ENCODE peak calls at places on chromosomes 7 and 10, in five cellular contexts. One of them, this sample, is unnamed.

GRCh38 chr10:92880233-92880861 is 32.0 kb downstream of the EXOC6 start:
- DNase-seq in NCI-H345: peak
- DNase-seq in colonic mucosa: no peak
- DNase-seq in IMR-90: peak
- DNase-seq in BJ: peak
- DNase-seq in this sample: peak

GRCh38 chr7:46886669-46887374 is 695.1 kb downstream of the TNS3 start:
- DNase-seq in BJ: no peak
- DNase-seq in NCI-H345: no peak
- DNase-seq in IMR-90: no peak
- DNase-seq in colonic mucosa: no peak
- DNase-seq in this sample: no peak

GRCh38 chr7:141320287-141320686 is 230.9 kb upstream of the AGK start:
- DNase-seq in IMR-90: no peak
- DNase-seq in colonic mucosa: no peak
- DNase-seq in NCI-H345: no peak
- DNase-seq in BJ: no peak
- DNase-seq in this sample: peak

GRCh38 chr7:101562531-101563197 is 66.4 kb downstream of the MYL10 start:
- DNase-seq in BJ: no peak
- DNase-seq in NCI-H345: no peak
- DNase-seq in colonic mucosa: no peak
- DNase-seq in IMR-90: no peak
- DNase-seq in this sample: no peak

GRCh38 chr10:92691591-92692084 is 1.9 kb downstream of the HHEX start:
- DNase-seq in NCI-H345: no peak
- DNase-seq in IMR-90: no peak
- DNase-seq in colonic mucosa: peak
- DNase-seq in BJ: no peak
- DNase-seq in this sample: no peak

GRCh38 chr7:1979591-1980560 is 252.9 kb downstream of the MAD1L1 start:
- DNase-seq in NCI-H345: peak
- DNase-seq in IMR-90: no peak
- DNase-seq in colonic mucosa: no peak
- DNase-seq in BJ: no peak
- DNase-seq in this sample: no peak

GRCh38 chr7:139950881-139951525 is 111.7 kb downstream of the PARP12 start:
- DNase-seq in BJ: no peak
- DNase-seq in NCI-H345: no peak
- DNase-seq in IMR-90: no peak
- DNase-seq in colonic mucosa: no peak
- DNase-seq in this sample: no peak

GRCh38 chr7:134886353-134887057 is 99.8 kb upstream of the AGBL3 start:
- DNase-seq in BJ: peak
- DNase-seq in colonic mucosa: no peak
- DNase-seq in IMR-90: peak
- DNase-seq in NCI-H345: peak
- DNase-seq in this sample: peak

GRCh38 chr10:6722616-6723004 is 142.5 kb upstream of the PRKCQ start:
- DNase-seq in IMR-90: peak
- DNase-seq in colonic mucosa: no peak
- DNase-seq in NCI-H345: no peak
- DNase-seq in BJ: no peak
- DNase-seq in this sample: no peak

GRCh38 chr10:73398024-73398423 is 15.8 kb downstream of the ANXA7 start:
- DNase-seq in colonic mucosa: no peak
- DNase-seq in BJ: no peak
- DNase-seq in NCI-H345: no peak
- DNase-seq in IMR-90: no peak
- DNase-seq in this sample: no peak

GRCh38 chr7:84025332-84025927 is 169.2 kb downstream of the SEMA3A start:
- DNase-seq in colonic mucosa: no peak
- DNase-seq in NCI-H345: no peak
- DNase-seq in IMR-90: peak
- DNase-seq in BJ: peak
- DNase-seq in this sample: peak

GRCh38 chr7:69147631-69148030 is 450.6 kb upstream of the AUTS2 start:
- DNase-seq in BJ: no peak
- DNase-seq in colonic mucosa: no peak
- DNase-seq in IMR-90: no peak
- DNase-seq in NCI-H345: no peak
- DNase-seq in this sample: no peak

GRCh38 chr10:17203416-17203815 is 1.9 kb upstream of the TRDMT1 start:
- DNase-seq in NCI-H345: no peak
- DNase-seq in BJ: no peak
- DNase-seq in IMR-90: no peak
- DNase-seq in colonic mucosa: no peak
- DNase-seq in this sample: no peak